ENCODE peak calls at places on chromosomes 1 and 21, in six cellular contexts. One of them, this sample, is unnamed.
A peak's percentile ranks its signal among the peaks of the same experiment; 100 is the strongest.

GRCh38 chr1:208216062-208216461 is 28.1 kb downstream of the PLXNA2 start:
- DNase-seq in activated CD4-positive, alpha-beta T cell treated with anti-CD3 and anti-CD28 coated beads, Interleukin-2, amount 50 U/mL, for 48 hours: no peak
- DNase-seq in sciatic nerve: no peak
- DNase-seq in T-cell: no peak
- DNase-seq in LoVo: no peak
- DNase-seq in IMR-90: peak; percentile 75
- DNase-seq in this sample: no peak

GRCh38 chr1:86765073-86765472 is 60.7 kb downstream of the SH3GLB1 start:
- DNase-seq in activated CD4-positive, alpha-beta T cell treated with anti-CD3 and anti-CD28 coated beads, Interleukin-2, amount 50 U/mL, for 48 hours: no peak
- DNase-seq in sciatic nerve: no peak
- DNase-seq in T-cell: no peak
- DNase-seq in LoVo: no peak
- DNase-seq in IMR-90: no peak
- DNase-seq in this sample: no peak

GRCh38 chr1:162856260-162856659 is 4.7 kb downstream of the CCDC190 start:
- DNase-seq in activated CD4-positive, alpha-beta T cell treated with anti-CD3 and anti-CD28 coated beads, Interleukin-2, amount 50 U/mL, for 48 hours: no peak
- DNase-seq in sciatic nerve: no peak
- DNase-seq in T-cell: no peak
- DNase-seq in LoVo: peak; percentile 63
- DNase-seq in IMR-90: peak; percentile 96
- DNase-seq in this sample: no peak

GRCh38 chr1:151851886-151852285 is 1.6 kb downstream of the THEM5 start:
- DNase-seq in activated CD4-positive, alpha-beta T cell treated with anti-CD3 and anti-CD28 coated beads, Interleukin-2, amount 50 U/mL, for 48 hours: no peak
- DNase-seq in sciatic nerve: peak; percentile 52
- DNase-seq in T-cell: no peak
- DNase-seq in LoVo: no peak
- DNase-seq in IMR-90: no peak
- DNase-seq in this sample: no peak

GRCh38 chr1:8711873-8712412 is 105.5 kb downstream of the RERE start:
- DNase-seq in activated CD4-positive, alpha-beta T cell treated with anti-CD3 and anti-CD28 coated beads, Interleukin-2, amount 50 U/mL, for 48 hours: no peak
- DNase-seq in sciatic nerve: no peak
- DNase-seq in T-cell: no peak
- DNase-seq in LoVo: no peak
- DNase-seq in IMR-90: no peak
- DNase-seq in this sample: no peak

GRCh38 chr1:158248771-158249170 is 5.5 kb upstream of the CD1A start:
- DNase-seq in activated CD4-positive, alpha-beta T cell treated with anti-CD3 and anti-CD28 coated beads, Interleukin-2, amount 50 U/mL, for 48 hours: no peak
- DNase-seq in sciatic nerve: no peak
- DNase-seq in T-cell: no peak
- DNase-seq in LoVo: no peak
- DNase-seq in IMR-90: no peak
- DNase-seq in this sample: no peak

GRCh38 chr1:194538453-194538852 is 1352.0 kb upstream of the B3GALT2 start:
- DNase-seq in activated CD4-positive, alpha-beta T cell treated with anti-CD3 and anti-CD28 coated beads, Interleukin-2, amount 50 U/mL, for 48 hours: no peak
- DNase-seq in sciatic nerve: no peak
- DNase-seq in T-cell: no peak
- DNase-seq in LoVo: no peak
- DNase-seq in IMR-90: no peak
- DNase-seq in this sample: no peak

GRCh38 chr1:16461681-16462080 is 21.2 kb downstream of the NECAP2 start:
- DNase-seq in activated CD4-positive, alpha-beta T cell treated with anti-CD3 and anti-CD28 coated beads, Interleukin-2, amount 50 U/mL, for 48 hours: no peak
- DNase-seq in sciatic nerve: no peak
- DNase-seq in T-cell: no peak
- DNase-seq in LoVo: no peak
- DNase-seq in IMR-90: no peak
- DNase-seq in this sample: no peak

GRCh38 chr1:200369131-200369530 is 40.7 kb downstream of the ZNF281 start:
- DNase-seq in activated CD4-positive, alpha-beta T cell treated with anti-CD3 and anti-CD28 coated beads, Interleukin-2, amount 50 U/mL, for 48 hours: no peak
- DNase-seq in sciatic nerve: no peak
- DNase-seq in T-cell: no peak
- DNase-seq in LoVo: no peak
- DNase-seq in IMR-90: no peak
- DNase-seq in this sample: no peak

GRCh38 chr1:39802496-39803260 is 14.0 kb upstream of the BMP8B start:
- DNase-seq in activated CD4-positive, alpha-beta T cell treated with anti-CD3 and anti-CD28 coated beads, Interleukin-2, amount 50 U/mL, for 48 hours: no peak
- DNase-seq in sciatic nerve: no peak
- DNase-seq in T-cell: no peak
- DNase-seq in LoVo: no peak
- DNase-seq in IMR-90: no peak
- DNase-seq in this sample: no peak

GRCh38 chr1:10631121-10631810 is 156.5 kb downstream of the PEX14 start:
- DNase-seq in activated CD4-positive, alpha-beta T cell treated with anti-CD3 and anti-CD28 coated beads, Interleukin-2, amount 50 U/mL, for 48 hours: no peak
- DNase-seq in sciatic nerve: no peak
- DNase-seq in T-cell: no peak
- DNase-seq in LoVo: no peak
- DNase-seq in IMR-90: no peak
- DNase-seq in this sample: no peak

GRCh38 chr1:22142315-22143064 is 407 bp downstream of the WNT4 start:
- DNase-seq in activated CD4-positive, alpha-beta T cell treated with anti-CD3 and anti-CD28 coated beads, Interleukin-2, amount 50 U/mL, for 48 hours: peak; percentile 15
- DNase-seq in sciatic nerve: no peak
- DNase-seq in T-cell: no peak
- DNase-seq in LoVo: peak; percentile 20
- DNase-seq in IMR-90: no peak
- DNase-seq in this sample: no peak

GRCh38 chr21:10575311-10575667 is 53.9 kb downstream of the TPTE start:
- DNase-seq in activated CD4-positive, alpha-beta T cell treated with anti-CD3 and anti-CD28 coated beads, Interleukin-2, amount 50 U/mL, for 48 hours: no peak
- DNase-seq in sciatic nerve: no peak
- DNase-seq in T-cell: no peak
- DNase-seq in LoVo: no peak
- DNase-seq in IMR-90: no peak
- DNase-seq in this sample: no peak

GRCh38 chr1:25549273-25550154 is 6.1 kb downstream of the LDLRAP1 start:
- DNase-seq in activated CD4-positive, alpha-beta T cell treated with anti-CD3 and anti-CD28 coated beads, Interleukin-2, amount 50 U/mL, for 48 hours: peak; percentile 86
- DNase-seq in sciatic nerve: no peak
- DNase-seq in T-cell: peak; percentile 57
- DNase-seq in LoVo: peak; percentile 75
- DNase-seq in IMR-90: peak; percentile 39
- DNase-seq in this sample: peak; percentile 55

GRCh38 chr1:207808911-207809555 is 57.2 kb downstream of the CD46 start:
- DNase-seq in activated CD4-positive, alpha-beta T cell treated with anti-CD3 and anti-CD28 coated beads, Interleukin-2, amount 50 U/mL, for 48 hours: no peak
- DNase-seq in sciatic nerve: no peak
- DNase-seq in T-cell: no peak
- DNase-seq in LoVo: no peak
- DNase-seq in IMR-90: no peak
- DNase-seq in this sample: no peak

GRCh38 chr1:244273845-244274619 is 177.7 kb downstream of the ADSS2 start:
- DNase-seq in activated CD4-positive, alpha-beta T cell treated with anti-CD3 and anti-CD28 coated beads, Interleukin-2, amount 50 U/mL, for 48 hours: no peak
- DNase-seq in sciatic nerve: peak; percentile 65
- DNase-seq in T-cell: no peak
- DNase-seq in LoVo: no peak
- DNase-seq in IMR-90: peak; percentile 100
- DNase-seq in this sample: no peak

GRCh38 chr1:228279722-228280105 is 71.9 kb downstream of the OBSCN start:
- DNase-seq in activated CD4-positive, alpha-beta T cell treated with anti-CD3 and anti-CD28 coated beads, Interleukin-2, amount 50 U/mL, for 48 hours: no peak
- DNase-seq in sciatic nerve: no peak
- DNase-seq in T-cell: no peak
- DNase-seq in LoVo: no peak
- DNase-seq in IMR-90: no peak
- DNase-seq in this sample: no peak

GRCh38 chr1:82065917-82066316 is 265.2 kb downstream of the ADGRL2 start:
- DNase-seq in activated CD4-positive, alpha-beta T cell treated with anti-CD3 and anti-CD28 coated beads, Interleukin-2, amount 50 U/mL, for 48 hours: no peak
- DNase-seq in sciatic nerve: peak; percentile 56
- DNase-seq in T-cell: no peak
- DNase-seq in LoVo: no peak
- DNase-seq in IMR-90: no peak
- DNase-seq in this sample: no peak

GRCh38 chr21:15005391-15005790 is 59.4 kb downstream of the NRIP1 start:
- DNase-seq in activated CD4-positive, alpha-beta T cell treated with anti-CD3 and anti-CD28 coated beads, Interleukin-2, amount 50 U/mL, for 48 hours: no peak
- DNase-seq in sciatic nerve: no peak
- DNase-seq in T-cell: peak; percentile 3
- DNase-seq in LoVo: no peak
- DNase-seq in IMR-90: peak; percentile 38
- DNase-seq in this sample: no peak

GRCh38 chr21:29406385-29406784 is 107.7 kb downstream of the BACH1 start:
- DNase-seq in activated CD4-positive, alpha-beta T cell treated with anti-CD3 and anti-CD28 coated beads, Interleukin-2, amount 50 U/mL, for 48 hours: no peak
- DNase-seq in sciatic nerve: no peak
- DNase-seq in T-cell: no peak
- DNase-seq in LoVo: no peak
- DNase-seq in IMR-90: no peak
- DNase-seq in this sample: no peak